ENCODE peak calls at places on chromosomes 16 and 17, in six cellular contexts. Q is stomach; S is H1; P is DND-41; U is cardiac muscle cell; T is effector memory CD4-positive, alpha-beta T cell. C is an unnamed sample.

GRCh38 chr17:47692895-47693666 is 880 bp upstream of the TBKBP1 start:
- DNase-seq in Q (no peak), S (no peak), P (no peak), U (no peak), T (no peak), C (no peak)

GRCh38 chr16:56776562-56776961 is 46.6 kb downstream of the NUP93 start:
- DNase-seq in Q (peak; percentile 66), S (no peak), P (no peak), U (peak; percentile 52), T (no peak), C (peak; percentile 56)

GRCh38 chr16:67210069-67210937 is 11.4 kb downstream of the ELMO3 start:
- DNase-seq in Q (no peak), S (no peak), P (no peak), U (no peak), T (no peak), C (no peak)

GRCh38 chr16:2473425-2473926 is 1.5 kb upstream of the TBC1D24 start:
- DNase-seq in Q (no peak), S (peak; percentile 60), P (peak; percentile 63), U (no peak), T (no peak), C (no peak)

GRCh38 chr16:16041196-16041892 is 91.9 kb downstream of the ABCC1 start:
- DNase-seq in Q (peak; percentile 56), S (peak; percentile 53), P (peak; percentile 43), U (no peak), T (no peak), C (no peak)

GRCh38 chr17:44360826-44361225 is 2.8 kb downstream of the FAM171A2 start:
- DNase-seq in Q (no peak), S (no peak), P (no peak), U (peak; percentile 42), T (no peak), C (peak; percentile 42)

GRCh38 chr17:2392252-2393183 is 8.3 kb downstream of the MNT start:
- DNase-seq in Q (peak; percentile 98), S (peak; percentile 97), P (peak; percentile 95), U (peak; percentile 97), T (peak; percentile 97), C (peak; percentile 97)

GRCh38 chr16:72120026-72120425 is 26.4 kb downstream of the DHX38 start:
- DNase-seq in Q (no peak), S (peak; percentile 33), P (no peak), U (no peak), T (no peak), C (no peak)

GRCh38 chr16:78127130-78127529 is 27.7 kb downstream of the WWOX start:
- DNase-seq in Q (no peak), S (no peak), P (no peak), U (no peak), T (no peak), C (no peak)

GRCh38 chr16:24685539-24686432 is 43.7 kb upstream of the TNRC6A start:
- DNase-seq in Q (peak; percentile 33), S (peak; percentile 60), P (no peak), U (peak; percentile 38), T (no peak), C (peak; percentile 85)

GRCh38 chr17:80529904-80530292 is 14.7 kb upstream of the RPTOR start:
- DNase-seq in Q (no peak), S (no peak), P (no peak), U (no peak), T (no peak), C (no peak)

GRCh38 chr17:18966831-18967624 is 15.1 kb downstream of the SLC5A10 start:
- DNase-seq in Q (peak; percentile 55), S (peak; percentile 66), P (no peak), U (peak; percentile 68), T (no peak), C (no peak)

GRCh38 chr16:88969361-88969831 is 7.6 kb downstream of the CBFA2T3 start:
- DNase-seq in Q (no peak), S (no peak), P (no peak), U (no peak), T (no peak), C (no peak)

GRCh38 chr16:12245923-12246290 is 269.4 kb downstream of the SNX29 start:
- DNase-seq in Q (no peak), S (no peak), P (no peak), U (no peak), T (no peak), C (no peak)

GRCh38 chr17:33046361-33047255 is 55.0 kb downstream of the SPACA3 start:
- DNase-seq in Q (no peak), S (no peak), P (no peak), U (no peak), T (no peak), C (no peak)

DNA sequence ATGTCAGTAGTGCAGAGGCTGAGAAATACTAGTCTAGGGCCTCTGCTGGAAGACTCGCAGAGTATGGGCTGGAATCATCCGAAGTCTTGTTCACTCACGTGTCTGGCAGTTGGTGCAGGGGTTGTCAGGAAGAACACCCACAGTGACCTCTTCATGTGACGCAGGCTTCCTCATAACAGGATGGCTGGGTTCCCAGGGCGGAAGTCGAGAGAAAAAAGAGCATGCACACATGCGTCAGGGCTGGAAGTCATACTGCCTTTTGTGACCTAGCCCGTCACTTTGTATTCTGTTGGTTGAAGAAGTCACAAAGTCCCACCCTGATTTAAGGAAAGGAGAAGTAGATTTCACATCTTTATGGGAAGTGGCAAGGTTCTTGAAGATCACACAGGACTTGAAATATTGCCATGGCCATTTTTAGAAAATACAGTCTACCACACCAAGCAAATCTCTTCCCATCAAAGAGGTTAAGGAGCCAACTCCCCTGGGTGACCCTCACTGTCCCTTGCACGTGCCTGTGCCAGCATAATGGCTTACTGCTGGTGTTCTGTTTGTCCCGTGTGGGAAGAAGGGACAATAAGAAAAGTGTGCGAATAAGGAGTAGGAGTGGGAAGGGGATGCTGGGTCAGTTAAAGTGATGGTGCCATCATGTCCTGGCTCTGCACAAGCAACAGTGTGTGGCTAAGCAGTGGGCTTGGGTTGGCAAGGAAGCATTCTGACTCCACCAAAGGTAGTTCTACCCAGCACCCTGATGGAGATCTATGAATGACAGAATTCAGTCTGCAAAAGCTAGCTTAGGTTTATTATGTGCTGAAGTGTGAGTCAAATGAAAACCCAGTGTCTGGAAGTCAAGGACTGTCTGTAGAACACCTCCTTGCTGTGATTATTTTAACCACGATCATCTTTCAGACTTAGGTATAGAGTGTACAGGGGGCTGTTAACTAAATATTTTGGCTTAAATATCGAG is 28.1 kb downstream of the HEATR3 start:
- DNase-seq in Q (peak; percentile 34), S (no peak), P (no peak), U (no peak), T (no peak), C (peak; percentile 79)
- H3K27ac ChIP-seq in Q (no peak overlapping the region), S (no peak overlapping the region), P (no peak overlapping the region), U (no peak overlapping the region), T (no peak overlapping the region), C (no peak overlapping the region)

DNA sequence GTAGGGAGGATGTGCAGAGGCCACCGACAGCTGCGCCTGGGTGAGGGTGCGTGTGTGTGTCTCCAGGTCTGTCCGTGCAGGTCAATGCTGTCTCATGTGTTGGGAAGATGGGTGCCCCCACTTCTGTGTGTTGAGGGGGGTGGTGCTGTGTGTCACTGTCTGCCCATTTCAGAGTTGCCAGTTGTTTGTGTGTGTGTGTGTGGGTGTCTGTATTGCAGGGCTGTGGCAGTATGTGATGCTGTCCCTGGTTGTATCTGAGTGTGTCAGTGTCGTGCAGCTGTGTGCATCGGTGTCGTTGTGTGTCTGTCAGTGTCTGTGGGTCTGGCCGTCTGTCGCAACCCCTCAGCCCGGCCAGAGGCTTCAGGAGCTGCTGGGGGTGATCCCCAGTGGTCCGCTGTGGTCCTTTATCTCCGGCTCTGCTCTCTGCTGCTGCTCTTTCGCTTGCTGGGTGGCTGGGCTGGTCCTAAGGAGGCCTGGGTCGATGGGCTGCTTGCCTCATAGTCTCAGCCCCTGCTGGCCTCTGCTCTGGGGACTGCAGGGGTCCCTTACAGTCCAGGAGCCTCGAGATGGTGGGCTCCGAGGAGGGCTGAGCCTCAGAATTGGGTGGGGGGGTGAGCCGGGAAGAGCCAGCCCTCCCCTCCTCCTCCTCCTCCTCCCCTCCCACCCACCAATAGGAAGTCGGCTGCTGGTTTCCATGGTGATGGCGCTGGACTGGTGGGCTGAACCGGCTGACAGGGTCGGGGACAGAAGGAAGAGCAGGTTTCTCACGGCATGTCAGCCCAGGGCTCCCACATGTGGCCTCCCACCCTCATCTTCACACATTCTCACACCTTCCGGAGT is at the start of gene TSPOAP1:
- DNase-seq in Q (no peak), S (peak; percentile 84), P (peak; percentile 96), U (no peak), T (peak; percentile 60), C (no peak)
- H3K4me3 ChIP-seq in Q (peak within 1 kb of the TSS; percentile 57), S (peak within 1 kb of the TSS; percentile 21), P (peak within 1 kb of the TSS; percentile 93), U (no peak within 1 kb of the TSS), T (peak within 1 kb of the TSS; percentile 98), C (no peak within 1 kb of the TSS)

GRCh38 chr17:41676058-41676419 is 12.6 kb upstream of the EIF1 start:
- DNase-seq in Q (no peak), S (no peak), P (no peak), U (no peak), T (no peak), C (no peak)
- H3K27ac ChIP-seq in Q (no peak overlapping the region), S (peak overlapping the region; percentile 58), P (no peak overlapping the region), U (no peak overlapping the region), T (no peak overlapping the region), C (no peak overlapping the region)

DNA sequence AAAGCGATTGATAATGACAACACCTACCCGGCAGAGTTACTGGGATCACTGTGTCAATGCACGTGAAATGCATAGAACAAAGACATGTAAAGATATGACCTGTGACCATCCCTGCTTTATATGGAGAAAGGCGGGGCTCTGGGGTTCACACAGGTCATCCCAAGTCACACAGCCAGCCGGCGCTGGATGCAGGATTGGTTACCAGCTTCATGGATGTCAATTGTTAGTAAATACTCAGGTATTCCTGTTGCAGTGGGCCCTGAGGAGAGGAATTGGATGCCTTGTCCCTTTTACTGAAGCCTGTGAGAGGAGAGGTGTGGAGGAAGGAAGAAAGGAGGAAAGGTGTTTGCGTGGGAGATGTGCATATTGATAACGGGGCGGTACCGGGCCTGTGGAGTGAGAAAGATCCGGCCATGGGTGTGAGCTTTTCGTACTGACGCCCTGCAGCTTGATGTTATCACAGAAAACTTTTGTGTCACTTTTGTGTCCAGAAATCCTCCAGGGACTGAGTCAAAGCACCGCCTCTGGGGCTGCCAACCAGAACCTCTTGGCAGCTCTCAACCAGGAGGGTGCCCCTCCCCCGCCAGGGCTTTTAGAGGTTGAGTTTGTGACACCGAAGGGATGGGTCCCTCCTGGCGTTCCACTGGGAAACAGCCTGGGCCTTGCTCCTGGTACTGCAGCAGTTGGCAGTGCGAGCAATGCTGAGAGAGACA is 64.7 kb downstream of the CRISPLD2 start:
- DNase-seq in Q (peak; percentile 53), S (peak; percentile 62), P (no peak), U (peak; percentile 10), T (no peak), C (no peak)
- H3K4me3 ChIP-seq in Q (no peak overlapping the region), S (no peak overlapping the region), P (no peak overlapping the region), U (no peak overlapping the region), T (no peak overlapping the region), C (no peak overlapping the region)

DNA sequence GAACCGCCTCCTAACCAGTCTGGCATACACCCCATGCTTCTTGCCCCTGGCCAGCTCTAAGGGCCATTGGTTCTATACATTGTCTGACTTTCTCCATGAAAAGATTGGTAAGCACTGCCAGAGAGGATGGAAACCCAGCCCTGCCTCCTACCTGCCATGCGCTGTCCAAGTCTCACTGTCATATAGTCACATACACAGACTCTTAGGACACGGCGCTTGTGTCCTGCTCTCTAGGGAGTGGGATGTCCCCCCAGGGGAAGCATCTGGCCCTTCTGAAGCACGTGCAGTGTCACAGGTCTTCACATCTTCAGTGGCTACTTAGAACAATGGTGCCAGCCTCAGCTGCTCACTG is 38.7 kb downstream of the MYO18A start:
- DNase-seq in Q (no peak), S (no peak), P (no peak), U (no peak), T (no peak), C (no peak)
- H3K27ac ChIP-seq in Q (no peak overlapping the region), S (no peak overlapping the region), P (peak overlapping the region; percentile 99), U (peak overlapping the region; percentile 99), T (peak overlapping the region; percentile 84), C (no peak overlapping the region)

GRCh38 chr17:69906306-69906705 is 168.7 kb upstream of the KCNJ16 start:
- DNase-seq in Q (no peak), S (no peak), P (no peak), U (no peak), T (no peak), C (no peak)
- H3K4me3 ChIP-seq in Q (no peak overlapping the region), S (no peak overlapping the region), P (no peak overlapping the region), U (no peak overlapping the region), T (no peak overlapping the region), C (no peak overlapping the region)

GRCh38 chr17:77403854-77404253 is 263.1 kb downstream of the SEC14L1 start:
- DNase-seq in Q (no peak), S (no peak), P (no peak), U (no peak), T (no peak), C (no peak)
- H3K27ac ChIP-seq in Q (no peak overlapping the region), S (no peak overlapping the region), P (peak overlapping the region; percentile 97), U (no peak overlapping the region), T (peak overlapping the region; percentile 93), C (peak overlapping the region; percentile 50)